ENCODE peak calls at places on chromosomes 4 and X, in eight cellular contexts. One of them, this sample, is unnamed.

GRCh38 chr4:2417196-2417764 is 1.2 kb downstream of the ZFYVE28 start:
- DNase-seq in NCI-H2081: no peak
- DNase-seq in NCI-H345: no peak
- DNase-seq in T-helper 1 cell: no peak
- DNase-seq in activated T-cell treated with anti-CD3 and anti-CD28 coated beads for 1 hour: no peak
- DNase-seq in endothelial cell: peak
- DNase-seq in iPS-NIHi11: peak
- DNase-seq in H7: peak
- DNase-seq in this sample: no peak

GRCh38 chr4:172826866-172827265 is 341.7 kb upstream of the GALNT7 start:
- DNase-seq in NCI-H2081: no peak
- DNase-seq in H7: no peak
- DNase-seq in activated T-cell treated with anti-CD3 and anti-CD28 coated beads for 1 hour: no peak
- DNase-seq in iPS-NIHi11: no peak
- DNase-seq in endothelial cell: no peak
- DNase-seq in NCI-H345: peak
- DNase-seq in T-helper 1 cell: no peak
- DNase-seq in this sample: no peak

GRCh38 chrX:123173833-123174232 is 10.2 kb upstream of the GRIA3 start:
- DNase-seq in NCI-H2081: peak
- DNase-seq in H7: no peak
- DNase-seq in T-helper 1 cell: no peak
- DNase-seq in endothelial cell: no peak
- DNase-seq in iPS-NIHi11: no peak
- DNase-seq in activated T-cell treated with anti-CD3 and anti-CD28 coated beads for 1 hour: no peak
- DNase-seq in NCI-H345: no peak
- DNase-seq in this sample: no peak

GRCh38 chr4:111266937-111267336 is 644.1 kb upstream of the PITX2 start:
- DNase-seq in endothelial cell: no peak
- DNase-seq in T-helper 1 cell: no peak
- DNase-seq in H7: no peak
- DNase-seq in NCI-H345: no peak
- DNase-seq in NCI-H2081: no peak
- DNase-seq in activated T-cell treated with anti-CD3 and anti-CD28 coated beads for 1 hour: no peak
- DNase-seq in iPS-NIHi11: no peak
- DNase-seq in this sample: no peak

GRCh38 chr4:118772149-118773081 is 63.5 kb downstream of the SEC24D start:
- DNase-seq in activated T-cell treated with anti-CD3 and anti-CD28 coated beads for 1 hour: no peak
- DNase-seq in NCI-H2081: peak
- DNase-seq in iPS-NIHi11: peak
- DNase-seq in endothelial cell: no peak
- DNase-seq in H7: peak
- DNase-seq in NCI-H345: peak
- DNase-seq in T-helper 1 cell: no peak
- DNase-seq in this sample: no peak

GRCh38 chr4:79249879-79250503 is 75.9 kb downstream of the NAA11 start:
- DNase-seq in NCI-H2081: no peak
- DNase-seq in iPS-NIHi11: no peak
- DNase-seq in H7: no peak
- DNase-seq in T-helper 1 cell: no peak
- DNase-seq in activated T-cell treated with anti-CD3 and anti-CD28 coated beads for 1 hour: no peak
- DNase-seq in NCI-H345: no peak
- DNase-seq in endothelial cell: no peak
- DNase-seq in this sample: no peak

GRCh38 chr4:184473515-184474260 is 662 bp downstream of the IRF2 start:
- DNase-seq in endothelial cell: peak
- DNase-seq in iPS-NIHi11: peak
- DNase-seq in NCI-H2081: peak
- DNase-seq in NCI-H345: no peak
- DNase-seq in activated T-cell treated with anti-CD3 and anti-CD28 coated beads for 1 hour: peak
- DNase-seq in H7: peak
- DNase-seq in T-helper 1 cell: peak
- DNase-seq in this sample: peak

GRCh38 chrX:19334945-19335626 is 8.6 kb upstream of the PDHA1 start:
- DNase-seq in endothelial cell: peak
- DNase-seq in T-helper 1 cell: no peak
- DNase-seq in activated T-cell treated with anti-CD3 and anti-CD28 coated beads for 1 hour: no peak
- DNase-seq in iPS-NIHi11: peak
- DNase-seq in NCI-H345: no peak
- DNase-seq in NCI-H2081: peak
- DNase-seq in H7: peak
- DNase-seq in this sample: no peak

GRCh38 chrX:15882704-15883539 is 28.3 kb upstream of the AP1S2 start:
- DNase-seq in iPS-NIHi11: no peak
- DNase-seq in NCI-H345: no peak
- DNase-seq in H7: no peak
- DNase-seq in activated T-cell treated with anti-CD3 and anti-CD28 coated beads for 1 hour: no peak
- DNase-seq in NCI-H2081: no peak
- DNase-seq in T-helper 1 cell: no peak
- DNase-seq in endothelial cell: no peak
- DNase-seq in this sample: no peak

GRCh38 chr4:143287571-143287923 is 49.1 kb upstream of the GAB1 start:
- DNase-seq in iPS-NIHi11: no peak
- DNase-seq in activated T-cell treated with anti-CD3 and anti-CD28 coated beads for 1 hour: no peak
- DNase-seq in NCI-H345: no peak
- DNase-seq in NCI-H2081: no peak
- DNase-seq in T-helper 1 cell: no peak
- DNase-seq in H7: peak
- DNase-seq in endothelial cell: no peak
- DNase-seq in this sample: no peak